ENCODE peak calls at places on chromosomes 16 and 17, in ten cellular contexts. I, G, X, T, W, K, E, D, S and P are unnamed samples.

GRCh38 chr17:72189781-72190593 is 69.2 kb downstream of the SOX9 start:
- DNase-seq in I (no peak), X (no peak), T (no peak), D (no peak), E (no peak), S (no peak), G (no peak), K (no peak), W (no peak), P (no peak)

GRCh38 chr16:14309906-14310305 is 238.8 kb downstream of the MRTFB start:
- DNase-seq in D (peak), I (no peak), E (peak), W (no peak), K (no peak), T (no peak), G (no peak), X (peak), S (no peak), P (no peak)

GRCh38 chr17:4836221-4836620 is 3.1 kb downstream of the MINK1 start:
- DNase-seq in E (no peak), K (no peak), D (no peak), X (no peak), G (no peak), T (no peak), S (no peak), I (no peak), W (no peak), P (no peak)

GRCh38 chr17:58312021-58312630 is 16.5 kb downstream of the TSPOAP1 start:
- DNase-seq in K (peak), W (no peak), I (no peak), G (no peak), D (no peak), X (no peak), E (no peak), T (peak), S (no peak), P (no peak)

GRCh38 chr16:6125483-6126259 is 1028.1 kb upstream of the EEF2KMT start:
- DNase-seq in T (no peak), I (no peak), W (no peak), X (peak), K (no peak), D (peak), S (no peak), G (peak), E (no peak), P (no peak)

GRCh38 chr17:13153036-13153435 is 135.2 kb upstream of the ELAC2 start:
- DNase-seq in D (peak), K (no peak), T (no peak), G (no peak), S (no peak), W (no peak), E (no peak), I (no peak), X (no peak), P (peak)

GRCh38 chr17:82353484-82353883 is 5.6 kb upstream of the TEX19 start:
- DNase-seq in S (no peak), T (no peak), E (no peak), I (no peak), D (no peak), X (no peak), K (no peak), G (no peak), W (no peak), P (no peak)

GRCh38 chr16:24845726-24846547 is at the start of gene SLC5A11:
- DNase-seq in E (peak), K (no peak), S (no peak), D (no peak), I (no peak), X (no peak), W (no peak), T (no peak), G (no peak), P (no peak)

GRCh38 chr16:81718637-81719036 is 60.5 kb upstream of the PLCG2 start:
- DNase-seq in W (no peak), K (no peak), S (no peak), G (no peak), D (no peak), T (no peak), E (no peak), X (no peak), I (no peak), P (no peak)

GRCh38 chr17:73952498-73953205 is 250.8 kb upstream of the RPL38 start:
- DNase-seq in X (no peak), T (no peak), I (peak), W (peak), D (no peak), S (no peak), E (peak), G (no peak), K (peak), P (no peak)

GRCh38 chr17:28729950-28730330 is 1.4 kb downstream of the NEK8 start:
- DNase-seq in G (no peak), X (no peak), W (no peak), T (no peak), E (no peak), D (no peak), I (no peak), S (no peak), K (no peak), P (no peak)

GRCh38 chr17:75927286-75927922 is 13.4 kb downstream of the FBF1 start:
- DNase-seq in D (no peak), E (no peak), X (no peak), T (no peak), I (no peak), K (no peak), S (no peak), G (no peak), W (no peak), P (no peak)

GRCh38 chr16:71626018-71626857 is at the start of gene MARVELD3:
- DNase-seq in T (no peak), E (no peak), S (no peak), D (no peak), I (peak), G (no peak), W (no peak), K (peak), X (no peak), P (no peak)

GRCh38 chr16:68626557-68626956 is 18.6 kb upstream of the CDH3 start:
- DNase-seq in X (peak), K (no peak), D (no peak), E (no peak), W (no peak), T (no peak), S (no peak), G (no peak), I (no peak), P (no peak)

GRCh38 chr17:56592487-56593072 is 919 bp upstream of the NOG start:
- DNase-seq in S (no peak), I (peak), E (peak), G (no peak), X (peak), K (peak), D (peak), W (peak), T (peak), P (no peak)

GRCh38 chr16:78761427-78761826 is 662.0 kb downstream of the WWOX start:
- DNase-seq in T (no peak), I (no peak), X (no peak), D (no peak), K (no peak), S (no peak), W (peak), G (no peak), E (no peak), P (no peak)

GRCh38 chr16:76108460-76108859 is 168.7 kb upstream of the CNTNAP4 start:
- DNase-seq in I (no peak), G (no peak), E (no peak), W (no peak), S (no peak), K (no peak), T (no peak), X (no peak), D (no peak), P (no peak)

GRCh38 chr16:2720063-2720455 is at the start of gene PRSS27:
- DNase-seq in X (no peak), T (no peak), S (no peak), D (no peak), G (no peak), I (no peak), W (no peak), E (no peak), K (no peak), P (no peak)

GRCh38 chr17:199195-199604 is 17.8 kb upstream of the DOC2B start:
- DNase-seq in X (no peak), S (no peak), D (no peak), K (no peak), E (no peak), T (no peak), W (no peak), G (no peak), I (no peak), P (no peak)

GRCh38 chr16:30361180-30361579 is 6.1 kb upstream of the CD2BP2 start:
- DNase-seq in G (no peak), S (no peak), T (no peak), E (no peak), I (no peak), W (no peak), X (no peak), K (no peak), D (no peak), P (no peak)

GRCh38 chr17:7916799-7917198 is 710 bp upstream of the RNF227 start:
- DNase-seq in K (no peak), I (no peak), W (no peak), X (peak), T (no peak), G (no peak), D (peak), S (no peak), E (no peak), P (no peak)

GRCh38 chr17:18140648-18141047 is 32.1 kb downstream of the MYO15A start:
- DNase-seq in E (no peak), D (no peak), K (no peak), W (no peak), X (no peak), T (no peak), I (no peak), S (no peak), G (no peak), P (no peak)

GRCh38 chr16:73610605-73611177 is 562.8 kb upstream of the ZFHX3 start:
- DNase-seq in K (no peak), S (no peak), T (no peak), X (no peak), G (no peak), E (no peak), I (no peak), D (no peak), W (no peak), P (no peak)

GRCh38 chr16:11248133-11248532 is 7.9 kb downstream of the SOCS1 start:
- DNase-seq in E (no peak), X (peak), G (no peak), S (no peak), W (no peak), T (no peak), D (no peak), I (no peak), K (no peak), P (no peak)

GRCh38 chr17:76781056-76781982 is 43.4 kb downstream of the MFSD11 start:
- DNase-seq in X (no peak), I (peak), D (no peak), T (no peak), S (no peak), K (no peak), E (no peak), G (no peak), W (no peak), P (no peak)

GRCh38 chr16:54542805-54543504 is 256.4 kb upstream of the IRX3 start:
- DNase-seq in T (no peak), X (no peak), K (no peak), W (no peak), S (no peak), D (no peak), I (no peak), G (no peak), E (no peak), P (no peak)

GRCh38 chr17:78432226-78432894 is 53.9 kb downstream of the PGS1 start:
- DNase-seq in E (peak), K (no peak), T (no peak), I (no peak), D (no peak), W (no peak), S (no peak), X (no peak), G (no peak), P (no peak)